ENCODE peak calls at places on chromosomes 3 and 15, in eight cellular contexts. F, E, Q, G, U, X, T and V are unnamed samples. For H3K9me3, the result is how much of the 10 kb centered on the place peaks cover.

GRCh38 chr3:21747376-21747775 is 3.6 kb downstream of the ZNF385D start:
- DNase-seq in T (no peak), F (peak), X (no peak), U (no peak), G (no peak), Q (peak), E (no peak), V (no peak)

GRCh38 chr3:104145164-104145563 is 1221.5 kb upstream of the ALCAM start:
- DNase-seq in X (no peak), G (no peak), F (no peak), Q (no peak), U (no peak), E (no peak), T (no peak), V (no peak)

GRCh38 chr3:37938011-37938410 is 52.6 kb upstream of the VILL start:
- DNase-seq in G (no peak), Q (no peak), E (no peak), X (no peak), U (no peak), F (no peak), T (no peak), V (no peak)

GRCh38 chr15:80317389-80318169 is 65.6 kb upstream of the CTXND1 start:
- DNase-seq in F (peak), Q (peak), T (no peak), E (no peak), U (peak), G (peak), X (no peak), V (no peak)

GRCh38 chr15:66778716-66779115 is 76.7 kb downstream of the SMAD6 start:
- DNase-seq in F (no peak), X (no peak), T (no peak), Q (no peak), U (no peak), E (no peak), G (peak), V (no peak)

GRCh38 chr15:77773003-77773402 is 140.3 kb upstream of the LINGO1 start:
- DNase-seq in E (no peak), X (no peak), F (no peak), G (no peak), T (no peak), Q (no peak), U (no peak), V (no peak)

GRCh38 chr3:123098411-123099330 is 31.8 kb downstream of the PDIA5 start:
- DNase-seq in U (no peak), Q (no peak), E (no peak), F (peak), G (peak), X (no peak), T (no peak), V (no peak)

GRCh38 chr3:4829031-4829394 is 150.2 kb upstream of the BHLHE40 start:
- DNase-seq in E (peak), Q (no peak), T (no peak), U (no peak), F (peak), G (no peak), X (no peak), V (no peak)

GRCh38 chr15:83108266-83109219 is 1.1 kb downstream of the TM6SF1 start:
- DNase-seq in U (peak), G (peak), E (peak), X (peak), F (no peak), Q (peak), T (no peak), V (no peak)

GRCh38 chr3:97301114-97301513 is 463.4 kb upstream of the ARL6 start:
- DNase-seq in Q (no peak), T (no peak), G (no peak), U (no peak), X (no peak), E (no peak), F (no peak), V (no peak)

GRCh38 chr3:194761384-194761783 is 75.7 kb downstream of the FAM43A start:
- DNase-seq in F (no peak), Q (no peak), E (no peak), U (no peak), X (no peak), G (peak), T (no peak), V (no peak)

GRCh38 chr3:51955893-51956770 is 951 bp downstream of the GPR62 start:
- DNase-seq in F (peak), U (no peak), G (peak), Q (peak), X (peak), E (peak), T (no peak), V (no peak)

GRCh38 chr3:40546811-40547210 is 22.1 kb downstream of the ZNF621 start:
- DNase-seq in G (peak), F (peak), X (no peak), U (peak), E (no peak), Q (peak), T (no peak), V (no peak)

GRCh38 chr15:50415752-50416404 is 8.3 kb upstream of the USP8 start:
- DNase-seq in T (no peak), U (peak), X (no peak), F (peak), Q (peak), G (no peak), E (no peak), V (no peak)

GRCh38 chr3:21705769-21706168 is 45.2 kb downstream of the ZNF385D start:
- DNase-seq in G (peak), F (peak), X (peak), U (no peak), E (no peak), Q (peak), T (no peak), V (no peak)

GRCh38 chr3:111582114-111582461 is 13.1 kb downstream of the ZBED2 start:
- DNase-seq in G (no peak), Q (peak), F (peak), E (no peak), X (no peak), U (peak), T (no peak), V (no peak)

GRCh38 chr3:194949592-194949991 is 263.9 kb downstream of the FAM43A start:
- DNase-seq in T (no peak), Q (no peak), G (no peak), X (no peak), U (no peak), E (no peak), F (no peak), V (no peak)

GRCh38 chr3:5400959-5401358 is 213.5 kb downstream of the EDEM1 start:
- DNase-seq in T (no peak), E (no peak), Q (no peak), G (no peak), F (no peak), X (no peak), U (no peak), V (no peak)

GRCh38 chr3:195913382-195913781 is 5.0 kb upstream of the TNK2 start:
- DNase-seq in U (no peak), Q (no peak), E (no peak), G (no peak), T (no peak), F (no peak), X (no peak), V (no peak)

GRCh38 chr15:25059698-25060471 is 105.1 kb downstream of the SNRPN start:
- DNase-seq in X (no peak), T (no peak), U (no peak), Q (no peak), E (no peak), F (no peak), G (no peak), V (no peak)

GRCh38 chr15:25061808-25062550 is 107.2 kb downstream of the SNRPN start:
- DNase-seq in G (no peak), Q (no peak), F (no peak), U (no peak), E (no peak), X (no peak), T (no peak), V (no peak)

GRCh38 chr15:25062551-25063430 is 108.0 kb downstream of the SNRPN start:
- DNase-seq in E (no peak), G (no peak), T (no peak), F (no peak), X (no peak), U (no peak), Q (no peak), V (no peak)

GRCh38 chr15:25060472-25060803 is 105.7 kb downstream of the SNRPN start:
- DNase-seq in E (no peak), Q (no peak), X (no peak), G (no peak), U (no peak), T (no peak), F (no peak), V (no peak)

DNA sequence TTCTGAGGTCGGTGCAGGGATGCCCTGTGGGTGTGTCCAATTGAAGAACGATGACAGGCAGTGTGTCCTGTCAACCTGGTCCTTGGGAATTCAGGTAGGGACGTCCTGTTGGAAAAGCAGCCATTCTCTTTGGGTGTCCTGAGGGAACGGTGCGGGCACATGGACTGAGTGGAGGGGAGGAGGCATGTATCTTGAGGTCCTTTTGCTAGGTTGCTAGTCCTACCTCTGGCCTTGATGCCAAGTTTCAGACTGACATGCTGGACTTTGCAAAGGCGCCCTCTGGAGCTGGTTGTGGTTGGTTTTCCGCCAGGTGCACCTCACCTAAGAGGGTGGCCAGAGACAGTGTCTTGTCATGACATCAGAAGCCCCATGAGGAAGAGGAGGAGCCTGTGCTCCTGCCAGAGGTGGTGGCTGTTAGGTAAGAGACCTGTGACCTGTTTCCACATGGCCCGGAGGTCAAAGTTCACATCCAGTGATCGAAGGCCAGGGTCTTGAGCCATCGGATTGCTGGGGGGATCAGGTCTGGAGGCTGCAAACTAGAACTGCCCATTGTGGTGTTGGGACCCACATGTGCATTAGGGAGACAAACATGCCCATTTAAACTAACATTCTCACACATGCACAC is 106.3 kb downstream of the SNRPN start:
- DNase-seq in X (no peak), G (no peak), Q (no peak), F (no peak), U (no peak), E (no peak), T (no peak), V (no peak)
- H3K9me3 ChIP-seq in X (half or more), G (half or more), Q (under half), F (half or more), U (half or more), E (half or more), T (half or more), V (half or more)

GRCh38 chr3:179493260-179493659 is 42.0 kb upstream of the GNB4 start:
- DNase-seq in Q (no peak), T (no peak), X (no peak), U (no peak), E (no peak), F (no peak), G (no peak), V (no peak)
- H3K9me3 ChIP-seq in Q (under half), T (half or more), X (under half), U (under half), E (under half), F (under half), G (under half), V (under half)

DNA sequence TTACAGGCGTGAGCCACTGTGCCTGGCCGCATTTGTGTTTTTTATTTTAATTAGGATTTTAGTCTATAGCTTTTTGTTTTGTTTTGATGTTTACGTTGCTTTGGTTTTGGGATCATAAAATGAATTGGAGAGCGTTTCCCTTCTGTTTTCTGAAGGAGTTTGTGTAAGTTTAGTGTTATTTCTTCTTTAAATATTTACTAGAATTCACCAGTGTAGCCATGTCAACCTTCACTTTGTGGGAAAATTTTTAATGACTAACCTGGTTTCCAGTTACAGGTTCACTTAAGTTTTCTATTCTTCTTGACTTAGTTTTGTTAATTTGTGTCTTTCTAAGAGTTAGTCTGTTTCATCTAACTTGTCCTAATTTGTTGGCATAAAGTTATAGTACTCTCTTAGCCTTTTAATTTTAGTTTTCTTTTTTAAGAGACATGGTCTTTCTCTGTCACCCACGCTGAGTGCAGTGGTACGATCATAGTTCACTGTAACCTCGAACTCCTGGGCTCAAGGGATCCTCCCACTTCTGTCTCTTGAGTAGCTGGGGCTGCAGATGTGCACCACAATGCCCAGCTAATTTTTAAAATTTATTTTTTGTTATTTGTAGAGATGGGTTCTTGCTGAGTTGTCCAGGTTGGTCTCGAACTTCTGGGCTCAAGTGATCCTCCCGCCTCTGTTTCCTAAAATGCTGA is 61.0 kb downstream of the CHD2 start:
- DNase-seq in F (no peak), U (no peak), G (no peak), Q (peak), X (no peak), T (no peak), E (no peak), V (no peak)
- H3K9me3 ChIP-seq in F (under half), U (under half), G (under half), Q (under half), X (under half), T (under half), E (under half), V (under half)

DNA sequence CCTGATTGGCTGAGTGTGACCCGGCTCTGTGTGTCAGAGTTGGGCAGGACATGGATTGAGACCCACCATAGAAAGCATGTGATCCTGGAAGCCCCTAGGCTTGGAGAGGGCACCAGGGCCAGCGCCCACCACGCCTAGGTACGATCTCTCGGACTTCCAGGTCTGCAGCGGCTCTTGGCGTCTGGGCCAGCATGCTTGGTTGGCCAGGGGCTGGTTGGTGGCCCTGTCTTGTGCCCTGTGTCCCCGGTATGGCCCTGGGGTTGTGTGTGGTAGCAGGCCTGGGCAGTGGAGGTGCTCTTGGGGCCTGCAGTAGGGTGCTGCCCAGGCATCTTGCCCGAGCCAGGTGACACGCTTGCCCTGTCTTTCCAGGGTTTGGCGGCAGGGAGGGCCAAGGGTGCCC is 210.6 kb downstream of the UBE3A start:
- DNase-seq in T (no peak), X (no peak), G (no peak), E (no peak), F (no peak), Q (no peak), U (no peak), V (no peak)
- H3K9me3 ChIP-seq in T (half or more), X (under half), G (under half), E (under half), F (under half), Q (under half), U (half or more), V (under half)